ENCODE peak calls at places on chromosomes 16 and 17, in six cellular contexts. N is left ventricle myocardium inferior, O is cardiac muscle cell, A is OCI-LY7, C is epithelial cell of prostate, Q is MM.1S. M is an unnamed sample.

GRCh38 chr16:49469930-49470451 is 96.4 kb downstream of the C16orf78 start:
- DNase-seq in N (no peak), O (no peak), A (no peak), C (no peak), Q (no peak), M (no peak)

GRCh38 chr16:50299508-50300105 is 33.3 kb downstream of the ADCY7 start:
- DNase-seq in N (no peak), O (no peak), A (no peak), C (no peak), Q (no peak), M (no peak)

GRCh38 chr16:57574646-57575467 is 32.4 kb downstream of the ADGRG5 start:
- DNase-seq in N (no peak), O (no peak), A (no peak), C (no peak), Q (no peak), M (no peak)

GRCh38 chr17:234163-235047 is 53.0 kb upstream of the DOC2B start:
- DNase-seq in N (peak; percentile 17), O (no peak), A (no peak), C (no peak), Q (no peak), M (no peak)

GRCh38 chr16:74448990-74449389 is 27.7 kb upstream of the CLEC18B start:
- DNase-seq in N (peak; percentile 63), O (no peak), A (no peak), C (no peak), Q (no peak), M (peak; percentile 72)

GRCh38 chr17:14772776-14773175 is 471.9 kb downstream of the HS3ST3B1 start:
- DNase-seq in N (no peak), O (no peak), A (no peak), C (no peak), Q (no peak), M (no peak)

GRCh38 chr17:71427801-71428200 is 693.0 kb upstream of the SOX9 start:
- DNase-seq in N (no peak), O (no peak), A (no peak), C (no peak), Q (no peak), M (no peak)

GRCh38 chr17:16923904-16924700 is 47.8 kb downstream of the TNFRSF13B start:
- DNase-seq in N (peak; percentile 6), O (no peak), A (no peak), C (no peak), Q (no peak), M (no peak)

GRCh38 chr17:55770220-55770870 is 19.5 kb downstream of the PCTP start:
- DNase-seq in N (no peak), O (peak; percentile 64), A (peak; percentile 46), C (no peak), Q (peak; percentile 25), M (no peak)

GRCh38 chr17:28985950-28986713 is 19.7 kb downstream of the SEZ6 start:
- DNase-seq in N (no peak), O (no peak), A (no peak), C (no peak), Q (no peak), M (no peak)

GRCh38 chr16:87620201-87620495 is 17.8 kb downstream of the JPH3 start:
- DNase-seq in N (no peak), O (no peak), A (no peak), C (no peak), Q (no peak), M (no peak)

GRCh38 chr16:2090819-2091721 is 43.3 kb downstream of the TSC2 start:
- DNase-seq in N (peak; percentile 52), O (peak; percentile 93), A (peak; percentile 57), C (no peak), Q (no peak), M (peak; percentile 41)

GRCh38 chr17:8123695-8124349 is at the start of gene HES7:
- DNase-seq in N (no peak), O (peak; percentile 50), A (no peak), C (no peak), Q (no peak), M (no peak)

GRCh38 chr17:44922136-44922535 is 6.8 kb upstream of the GFAP start:
- DNase-seq in N (no peak), O (no peak), A (no peak), C (no peak), Q (no peak), M (no peak)

GRCh38 chr16:56357765-56358322 is 67.5 kb downstream of the AMFR start:
- DNase-seq in N (peak; percentile 15), O (no peak), A (no peak), C (no peak), Q (no peak), M (no peak)

GRCh38 chr17:5785343-5785742 is 201.0 kb upstream of the NLRP1 start:
- DNase-seq in N (no peak), O (no peak), A (peak; percentile 65), C (no peak), Q (no peak), M (no peak)

GRCh38 chr17:50052822-50053653 is 2.9 kb upstream of the ITGA3 start:
- DNase-seq in N (peak; percentile 50), O (no peak), A (no peak), C (no peak), Q (no peak), M (no peak)
- H3K27ac ChIP-seq in N (peak overlapping the region; percentile 91), O (peak overlapping the region; percentile 71), A (no peak overlapping the region), C (peak overlapping the region; percentile 100), Q (no peak overlapping the region), M (peak overlapping the region; percentile 32)

DNA sequence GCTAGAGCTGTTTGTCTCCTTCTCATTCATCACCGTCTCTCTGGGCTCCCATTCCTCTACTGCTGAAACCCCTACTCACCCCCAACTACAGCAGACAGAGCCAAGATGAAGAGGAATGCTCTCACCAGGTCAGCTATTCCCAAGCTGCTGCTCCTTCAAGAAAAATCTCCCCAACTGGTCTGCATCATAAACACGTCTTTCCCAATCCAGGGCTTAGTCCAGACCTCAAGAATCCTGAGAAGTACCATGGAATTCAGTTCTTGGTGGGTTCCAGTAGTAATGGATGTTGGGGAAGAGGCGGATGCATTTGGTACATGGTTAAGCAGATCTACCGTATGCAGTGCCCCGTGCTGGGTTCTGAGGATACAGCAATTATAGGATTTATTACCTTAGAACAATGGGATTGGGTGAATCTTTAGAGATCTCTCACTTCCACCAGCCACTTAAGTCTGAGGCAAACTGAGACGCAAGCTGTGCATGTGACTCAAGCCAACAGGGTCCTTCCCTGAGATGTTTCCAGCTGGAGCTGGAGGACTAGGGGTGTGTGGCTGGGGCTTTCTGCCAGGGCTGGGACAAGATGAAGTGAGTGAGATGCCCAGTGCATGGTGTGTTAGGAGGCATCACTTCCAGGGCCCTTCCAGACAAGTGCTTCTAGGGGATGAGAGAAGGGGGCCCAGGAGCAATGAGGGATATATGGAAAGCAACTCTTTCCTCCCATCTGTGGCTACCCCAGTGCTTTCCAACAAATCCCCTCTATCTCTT is 232.7 kb upstream of the CDH5 start:
- DNase-seq in N (no peak), O (no peak), A (no peak), C (no peak), Q (no peak), M (no peak)
- H3K27ac ChIP-seq in N (no peak overlapping the region), O (no peak overlapping the region), A (no peak overlapping the region), C (no peak overlapping the region), Q (no peak overlapping the region), M (no peak overlapping the region)

DNA sequence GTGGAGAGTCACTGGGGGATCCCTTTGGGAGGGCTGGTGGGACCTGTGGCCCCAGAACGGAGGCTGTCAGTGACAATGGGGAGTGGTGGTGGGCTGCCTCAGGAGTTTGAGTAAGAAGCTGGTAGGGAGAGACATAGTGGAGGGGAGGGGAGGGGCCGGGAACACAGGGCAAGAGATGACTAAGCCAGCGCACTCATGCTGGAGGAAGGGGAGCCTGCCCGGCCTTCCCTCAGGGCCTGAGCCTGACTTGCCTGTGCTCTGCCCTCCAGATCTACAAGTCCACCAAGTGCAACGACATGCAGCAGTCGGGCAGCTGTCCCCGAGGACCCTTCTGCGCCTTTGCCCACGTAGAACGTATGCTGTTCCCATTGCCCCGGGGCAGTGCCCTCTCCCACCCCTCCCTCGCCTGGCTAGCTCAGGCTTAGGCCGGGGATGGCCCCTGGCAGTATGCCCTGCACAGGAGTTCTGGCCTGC is 29.3 kb downstream of the UNC13D start:
- DNase-seq in N (no peak), O (no peak), A (no peak), C (peak; percentile 37), Q (no peak), M (peak; percentile 63)
- H3K27ac ChIP-seq in N (no peak overlapping the region), O (no peak overlapping the region), A (no peak overlapping the region), C (peak overlapping the region; percentile 32), Q (no peak overlapping the region), M (peak overlapping the region; percentile 70)

GRCh38 chr16:27239906-27240655 is 28.5 kb downstream of the NSMCE1 start:
- DNase-seq in N (no peak), O (no peak), A (no peak), C (no peak), Q (no peak), M (no peak)

GRCh38 chr16:27242398-27242797 is 26.2 kb downstream of the NSMCE1 start:
- DNase-seq in N (no peak), O (no peak), A (no peak), C (no peak), Q (no peak), M (no peak)

GRCh38 chr16:27242868-27243590 is 25.5 kb downstream of the NSMCE1 start:
- DNase-seq in N (no peak), O (peak; percentile 61), A (no peak), C (no peak), Q (peak; percentile 59), M (no peak)

GRCh38 chr16:27241658-27242057 is 26.9 kb downstream of the NSMCE1 start:
- DNase-seq in N (no peak), O (no peak), A (no peak), C (no peak), Q (no peak), M (no peak)

DNA sequence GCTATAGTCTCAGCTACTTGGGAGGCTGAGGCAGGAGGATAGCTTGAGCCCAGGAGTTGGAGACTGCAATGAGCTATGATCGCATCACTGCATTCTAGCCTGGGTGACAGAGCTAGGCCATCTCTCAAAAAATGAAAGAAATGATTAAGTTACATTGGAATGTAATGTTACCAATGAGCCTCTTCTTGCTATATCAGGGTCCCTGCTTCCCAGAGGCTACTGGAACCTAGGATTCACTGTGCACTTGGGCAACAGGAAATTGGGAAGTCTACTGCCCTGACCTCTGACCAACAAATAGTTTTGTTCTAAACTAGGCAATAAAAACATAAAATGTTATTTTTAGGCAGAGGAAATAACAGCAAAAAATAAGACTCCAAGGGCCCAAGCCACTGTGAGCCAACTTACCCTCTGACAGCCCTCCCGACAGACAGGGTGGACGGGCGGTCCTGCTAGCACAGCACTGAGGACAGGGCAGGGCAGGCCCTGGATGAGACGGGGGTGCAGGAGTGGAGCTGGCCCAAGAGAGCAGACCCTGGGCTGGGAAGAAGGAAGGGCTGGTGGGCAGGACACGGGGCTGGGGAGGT is 27.5 kb downstream of the NSMCE1 start:
- DNase-seq in N (no peak), O (no peak), A (no peak), C (no peak), Q (no peak), M (no peak)
- H3K27ac ChIP-seq in N (peak overlapping the region; percentile 77), O (no peak overlapping the region), A (no peak overlapping the region), C (no peak overlapping the region), Q (no peak overlapping the region), M (no peak overlapping the region)

GRCh38 chr17:40153603-40154238 is 13.4 kb downstream of the CASC3 start:
- DNase-seq in N (no peak), O (no peak), A (no peak), C (no peak), Q (no peak), M (no peak)
- H3K27ac ChIP-seq in N (no peak overlapping the region), O (no peak overlapping the region), A (no peak overlapping the region), C (no peak overlapping the region), Q (no peak overlapping the region), M (no peak overlapping the region)

M was measured in keratinocyte.